ENCODE peak calls at places on chromosomes 13 and 19, in seven cellular contexts. One of them, this sample, is unnamed.

GRCh38 chr13:42696191-42696590 is 85.2 kb upstream of the FAM216B start:
- DNase-seq in activated T-cell treated with anti-CD3 and anti-CD28 coated beads, Interleukin-2, amount 50 U/mL, for 72 hours: no peak
- DNase-seq in AG10803: peak
- DNase-seq in AG04450: peak
- DNase-seq in GM12865: no peak
- DNase-seq in anterior cingulate cortex: no peak
- DNase-seq in HT-29: no peak
- DNase-seq in this sample: no peak

GRCh38 chr13:111336666-111337065 is 16.2 kb downstream of the TEX29 start:
- DNase-seq in activated T-cell treated with anti-CD3 and anti-CD28 coated beads, Interleukin-2, amount 50 U/mL, for 72 hours: no peak
- DNase-seq in AG10803: peak
- DNase-seq in AG04450: no peak
- DNase-seq in GM12865: no peak
- DNase-seq in anterior cingulate cortex: no peak
- DNase-seq in HT-29: no peak
- DNase-seq in this sample: no peak

GRCh38 chr19:14135355-14135754 is 1.0 kb downstream of the ASF1B start:
- DNase-seq in activated T-cell treated with anti-CD3 and anti-CD28 coated beads, Interleukin-2, amount 50 U/mL, for 72 hours: no peak
- DNase-seq in AG10803: no peak
- DNase-seq in AG04450: no peak
- DNase-seq in GM12865: no peak
- DNase-seq in anterior cingulate cortex: no peak
- DNase-seq in HT-29: no peak
- DNase-seq in this sample: no peak

GRCh38 chr19:37997911-37998344 is 90.9 kb downstream of the SIPA1L3 start:
- DNase-seq in activated T-cell treated with anti-CD3 and anti-CD28 coated beads, Interleukin-2, amount 50 U/mL, for 72 hours: peak
- DNase-seq in AG10803: peak
- DNase-seq in AG04450: peak
- DNase-seq in GM12865: no peak
- DNase-seq in anterior cingulate cortex: no peak
- DNase-seq in HT-29: peak
- DNase-seq in this sample: no peak

GRCh38 chr19:41341669-41342490 is 11.8 kb downstream of the TGFB1 start:
- DNase-seq in activated T-cell treated with anti-CD3 and anti-CD28 coated beads, Interleukin-2, amount 50 U/mL, for 72 hours: no peak
- DNase-seq in AG10803: no peak
- DNase-seq in AG04450: no peak
- DNase-seq in GM12865: no peak
- DNase-seq in anterior cingulate cortex: no peak
- DNase-seq in HT-29: peak
- DNase-seq in this sample: no peak

GRCh38 chr13:47252627-47253026 is 355.8 kb upstream of the HTR2A start:
- DNase-seq in activated T-cell treated with anti-CD3 and anti-CD28 coated beads, Interleukin-2, amount 50 U/mL, for 72 hours: no peak
- DNase-seq in AG10803: peak
- DNase-seq in AG04450: no peak
- DNase-seq in GM12865: no peak
- DNase-seq in anterior cingulate cortex: no peak
- DNase-seq in HT-29: no peak
- DNase-seq in this sample: no peak

GRCh38 chr19:5961969-5962945 is 15.7 kb downstream of the RANBP3 start:
- DNase-seq in activated T-cell treated with anti-CD3 and anti-CD28 coated beads, Interleukin-2, amount 50 U/mL, for 72 hours: peak
- DNase-seq in AG10803: peak
- DNase-seq in AG04450: no peak
- DNase-seq in GM12865: no peak
- DNase-seq in anterior cingulate cortex: no peak
- DNase-seq in HT-29: peak
- DNase-seq in this sample: no peak

GRCh38 chr13:92842145-92842544 is 384.5 kb upstream of the GPC6 start:
- DNase-seq in activated T-cell treated with anti-CD3 and anti-CD28 coated beads, Interleukin-2, amount 50 U/mL, for 72 hours: no peak
- DNase-seq in AG10803: peak
- DNase-seq in AG04450: peak
- DNase-seq in GM12865: no peak
- DNase-seq in anterior cingulate cortex: no peak
- DNase-seq in HT-29: no peak
- DNase-seq in this sample: no peak

GRCh38 chr19:3073159-3073563 is 10.9 kb upstream of the TLE5 start:
- DNase-seq in activated T-cell treated with anti-CD3 and anti-CD28 coated beads, Interleukin-2, amount 50 U/mL, for 72 hours: no peak
- DNase-seq in AG10803: peak
- DNase-seq in AG04450: peak
- DNase-seq in GM12865: no peak
- DNase-seq in anterior cingulate cortex: no peak
- DNase-seq in HT-29: peak
- DNase-seq in this sample: no peak

GRCh38 chr13:95455782-95456181 is 96.7 kb upstream of the CLDN10 start:
- DNase-seq in activated T-cell treated with anti-CD3 and anti-CD28 coated beads, Interleukin-2, amount 50 U/mL, for 72 hours: no peak
- DNase-seq in AG10803: no peak
- DNase-seq in AG04450: no peak
- DNase-seq in GM12865: no peak
- DNase-seq in anterior cingulate cortex: no peak
- DNase-seq in HT-29: no peak
- DNase-seq in this sample: no peak

GRCh38 chr19:16804176-16804575 is 25.0 kb upstream of the SIN3B start:
- DNase-seq in activated T-cell treated with anti-CD3 and anti-CD28 coated beads, Interleukin-2, amount 50 U/mL, for 72 hours: no peak
- DNase-seq in AG10803: no peak
- DNase-seq in AG04450: no peak
- DNase-seq in GM12865: no peak
- DNase-seq in anterior cingulate cortex: no peak
- DNase-seq in HT-29: no peak
- DNase-seq in this sample: no peak

GRCh38 chr19:23698711-23699520 is 11.9 kb upstream of the ZNF675 start:
- DNase-seq in activated T-cell treated with anti-CD3 and anti-CD28 coated beads, Interleukin-2, amount 50 U/mL, for 72 hours: no peak
- DNase-seq in AG10803: no peak
- DNase-seq in AG04450: no peak
- DNase-seq in GM12865: no peak
- DNase-seq in anterior cingulate cortex: no peak
- DNase-seq in HT-29: peak
- DNase-seq in this sample: no peak